ENCODE peak calls at places on chromosomes 5 and 9, in five cellular contexts. Y is T-helper 17 cell, P is T follicular helper cell, R is transverse colon, Q is epithelial cell of esophagus. B is an unnamed sample.
A peak's percentile ranks its signal among the peaks of the same experiment; 100 is the strongest.

GRCh38 chr5:7978991-7979390 is 110.0 kb downstream of the MTRR start:
- DNase-seq in Y (no peak), P (no peak), R (no peak), Q (no peak), B (no peak)

GRCh38 chr9:36765077-36765390 is 192.3 kb downstream of the MELK start:
- DNase-seq in Y (no peak), P (no peak), R (no peak), Q (no peak), B (no peak)

GRCh38 chr5:67206381-67207328 is 10.1 kb upstream of the CD180 start:
- DNase-seq in Y (peak; percentile 57), P (peak; percentile 76), R (peak; percentile 78), Q (peak; percentile 98), B (no peak)

GRCh38 chr5:120463991-120464626 is at the start of gene PRR16:
- DNase-seq in Y (no peak), P (no peak), R (peak; percentile 13), Q (peak; percentile 73), B (peak; percentile 37)

GRCh38 chr5:114055810-114056476 is 305.9 kb upstream of the KCNN2 start:
- DNase-seq in Y (no peak), P (no peak), R (no peak), Q (peak; percentile 1), B (peak; percentile 20)

GRCh38 chr5:73380052-73380451 is 68.5 kb downstream of the FOXD1 start:
- DNase-seq in Y (no peak), P (no peak), R (no peak), Q (no peak), B (no peak)

GRCh38 chr9:136499071-136499934 is 16.5 kb upstream of the SEC16A start:
- DNase-seq in Y (no peak), P (no peak), R (no peak), Q (no peak), B (no peak)

GRCh38 chr5:19777363-19777762 is 210.6 kb downstream of the CDH18 start:
- DNase-seq in Y (no peak), P (no peak), R (no peak), Q (no peak), B (no peak)

GRCh38 chr5:36744678-36745659 is 131.6 kb upstream of the NIPBL start:
- DNase-seq in Y (no peak), P (no peak), R (peak; percentile 93), Q (peak; percentile 95), B (peak; percentile 79)

GRCh38 chr9:128580731-128581130 is 28.3 kb downstream of the SPTAN1 start:
- DNase-seq in Y (no peak), P (no peak), R (no peak), Q (no peak), B (no peak)

GRCh38 chr9:72728031-72728770 is 206.8 kb downstream of the TMC1 start:
- DNase-seq in Y (no peak), P (no peak), R (no peak), Q (no peak), B (no peak)

GRCh38 chr5:78501411-78502338 is 141.3 kb downstream of the SCAMP1 start:
- DNase-seq in Y (no peak), P (no peak), R (no peak), Q (peak; percentile 43), B (no peak)

GRCh38 chr5:151895660-151896040 is 29.0 kb downstream of the GLRA1 start:
- DNase-seq in Y (no peak), P (no peak), R (no peak), Q (no peak), B (no peak)

GRCh38 chr5:75051217-75051751 is 1.1 kb downstream of the GCNT4 start:
- DNase-seq in Y (no peak), P (peak; percentile 27), R (peak; percentile 74), Q (no peak), B (no peak)

GRCh38 chr9:109705515-109705914 is 74.5 kb upstream of the PALM2AKAP2 start:
- DNase-seq in Y (no peak), P (no peak), R (no peak), Q (peak; percentile 54), B (no peak)

GRCh38 chr5:31361234-31361633 is 167.7 kb downstream of the CDH6 start:
- DNase-seq in Y (no peak), P (no peak), R (no peak), Q (peak; percentile 36), B (no peak)

GRCh38 chr9:75880556-75880955 is 9.9 kb upstream of the PCSK5 start:
- DNase-seq in Y (no peak), P (no peak), R (no peak), Q (peak; percentile 35), B (no peak)

GRCh38 chr5:72434781-72435437 is 72.3 kb downstream of the ZNF366 start:
- DNase-seq in Y (no peak), P (no peak), R (no peak), Q (no peak), B (no peak)

GRCh38 chr5:135645781-135646180 is 67.0 kb upstream of the CXCL14 start:
- DNase-seq in Y (no peak), P (no peak), R (no peak), Q (peak; percentile 17), B (no peak)

GRCh38 chr9:37382982-37383357 is 39.5 kb upstream of the GRHPR start:
- DNase-seq in Y (no peak), P (no peak), R (no peak), Q (no peak), B (no peak)

GRCh38 chr9:407255-407654 is 192.6 kb downstream of the DOCK8 start:
- DNase-seq in Y (no peak), P (no peak), R (no peak), Q (peak; percentile 41), B (no peak)

GRCh38 chr9:110620726-110621125 is 41.2 kb upstream of the SVEP1 start:
- DNase-seq in Y (no peak), P (no peak), R (no peak), Q (no peak), B (no peak)

GRCh38 chr5:36435516-36435915 is 133.8 kb upstream of the RANBP3L start:
- DNase-seq in Y (no peak), P (no peak), R (no peak), Q (no peak), B (no peak)

GRCh38 chr5:170758481-170758880 is 25.0 kb upstream of the GABRP start:
- DNase-seq in Y (no peak), P (no peak), R (no peak), Q (no peak), B (no peak)

GRCh38 chr9:89418112-89418872 is 79.6 kb downstream of the SEMA4D start:
- DNase-seq in Y (no peak), P (no peak), R (no peak), Q (no peak), B (no peak)

GRCh38 chr9:36268007-36268427 is 9.8 kb upstream of the GNE start:
- DNase-seq in Y (no peak), P (no peak), R (no peak), Q (peak; percentile 85), B (no peak)

GRCh38 chr5:80318212-80318611 is 1.6 kb upstream of the SPZ1 start:
- DNase-seq in Y (no peak), P (no peak), R (no peak), Q (no peak), B (peak; percentile 4)

GRCh38 chr5:43038523-43038989 is 1.6 kb downstream of the ANXA2R start:
- DNase-seq in Y (no peak), P (no peak), R (peak; percentile 23), Q (no peak), B (no peak)

B was measured in occipital lobe.